ENCODE peak calls at places on chromosomes 7 and 10, in seven cellular contexts. One of them, this sample, is unnamed.

GRCh38 chr10:96987842-96988175 is 155.7 kb downstream of the LCOR start:
- DNase-seq in HepG2: no peak
- DNase-seq in SK-N-SH: no peak
- DNase-seq in ovary: no peak
- DNase-seq in suprapubic skin: no peak
- DNase-seq in upper lobe of left lung: no peak
- DNase-seq in A549: no peak
- DNase-seq in this sample: no peak

GRCh38 chr7:12210179-12211053 is 678 bp upstream of the TMEM106B start:
- DNase-seq in HepG2: peak
- DNase-seq in SK-N-SH: peak
- DNase-seq in ovary: no peak
- DNase-seq in suprapubic skin: no peak
- DNase-seq in upper lobe of left lung: peak
- DNase-seq in A549: peak
- DNase-seq in this sample: no peak

GRCh38 chr10:86077871-86078638 is 288.5 kb downstream of the GRID1 start:
- DNase-seq in HepG2: no peak
- DNase-seq in SK-N-SH: no peak
- DNase-seq in ovary: no peak
- DNase-seq in suprapubic skin: no peak
- DNase-seq in upper lobe of left lung: no peak
- DNase-seq in A549: no peak
- DNase-seq in this sample: no peak

GRCh38 chr7:2687881-2688318 is at the start of gene AMZ1:
- DNase-seq in HepG2: no peak
- DNase-seq in SK-N-SH: peak
- DNase-seq in ovary: no peak
- DNase-seq in suprapubic skin: no peak
- DNase-seq in upper lobe of left lung: no peak
- DNase-seq in A549: no peak
- DNase-seq in this sample: no peak

GRCh38 chr7:36455646-36456045 is 66.0 kb downstream of the ANLN start:
- DNase-seq in HepG2: no peak
- DNase-seq in SK-N-SH: no peak
- DNase-seq in ovary: no peak
- DNase-seq in suprapubic skin: no peak
- DNase-seq in upper lobe of left lung: no peak
- DNase-seq in A549: no peak
- DNase-seq in this sample: no peak

GRCh38 chr7:130877236-130877635 is 143.2 kb upstream of the KLF14 start:
- DNase-seq in HepG2: no peak
- DNase-seq in SK-N-SH: no peak
- DNase-seq in ovary: no peak
- DNase-seq in suprapubic skin: no peak
- DNase-seq in upper lobe of left lung: no peak
- DNase-seq in A549: no peak
- DNase-seq in this sample: no peak

GRCh38 chr10:61110188-61110844 is 166.3 kb upstream of the RHOBTB1 start:
- DNase-seq in HepG2: no peak
- DNase-seq in SK-N-SH: no peak
- DNase-seq in ovary: no peak
- DNase-seq in suprapubic skin: no peak
- DNase-seq in upper lobe of left lung: no peak
- DNase-seq in A549: no peak
- DNase-seq in this sample: no peak

GRCh38 chr10:35294506-35294905 is 41.8 kb upstream of the CCNY start:
- DNase-seq in HepG2: no peak
- DNase-seq in SK-N-SH: no peak
- DNase-seq in ovary: no peak
- DNase-seq in suprapubic skin: no peak
- DNase-seq in upper lobe of left lung: no peak
- DNase-seq in A549: no peak
- DNase-seq in this sample: no peak

GRCh38 chr7:123865517-123866117 is 20.6 kb downstream of the HYAL4 start:
- DNase-seq in HepG2: peak
- DNase-seq in SK-N-SH: peak
- DNase-seq in ovary: no peak
- DNase-seq in suprapubic skin: no peak
- DNase-seq in upper lobe of left lung: peak
- DNase-seq in A549: peak
- DNase-seq in this sample: no peak

GRCh38 chr10:68878463-68878862 is 22.7 kb upstream of the DDX50 start:
- DNase-seq in HepG2: peak
- DNase-seq in SK-N-SH: no peak
- DNase-seq in ovary: no peak
- DNase-seq in suprapubic skin: no peak
- DNase-seq in upper lobe of left lung: no peak
- DNase-seq in A549: no peak
- DNase-seq in this sample: no peak

GRCh38 chr7:137970263-137970975 is 31.5 kb downstream of the CREB3L2 start:
- DNase-seq in HepG2: no peak
- DNase-seq in SK-N-SH: no peak
- DNase-seq in ovary: peak
- DNase-seq in suprapubic skin: peak
- DNase-seq in upper lobe of left lung: peak
- DNase-seq in A549: peak
- DNase-seq in this sample: no peak

GRCh38 chr10:62613429-62613828 is 191.1 kb upstream of the ADO start:
- DNase-seq in HepG2: no peak
- DNase-seq in SK-N-SH: no peak
- DNase-seq in ovary: no peak
- DNase-seq in suprapubic skin: no peak
- DNase-seq in upper lobe of left lung: no peak
- DNase-seq in A549: no peak
- DNase-seq in this sample: no peak

GRCh38 chr10:62614389-62615157 is 189.9 kb upstream of the ADO start:
- DNase-seq in HepG2: no peak
- DNase-seq in SK-N-SH: no peak
- DNase-seq in ovary: no peak
- DNase-seq in suprapubic skin: no peak
- DNase-seq in upper lobe of left lung: peak
- DNase-seq in A549: no peak
- DNase-seq in this sample: no peak

DNA sequence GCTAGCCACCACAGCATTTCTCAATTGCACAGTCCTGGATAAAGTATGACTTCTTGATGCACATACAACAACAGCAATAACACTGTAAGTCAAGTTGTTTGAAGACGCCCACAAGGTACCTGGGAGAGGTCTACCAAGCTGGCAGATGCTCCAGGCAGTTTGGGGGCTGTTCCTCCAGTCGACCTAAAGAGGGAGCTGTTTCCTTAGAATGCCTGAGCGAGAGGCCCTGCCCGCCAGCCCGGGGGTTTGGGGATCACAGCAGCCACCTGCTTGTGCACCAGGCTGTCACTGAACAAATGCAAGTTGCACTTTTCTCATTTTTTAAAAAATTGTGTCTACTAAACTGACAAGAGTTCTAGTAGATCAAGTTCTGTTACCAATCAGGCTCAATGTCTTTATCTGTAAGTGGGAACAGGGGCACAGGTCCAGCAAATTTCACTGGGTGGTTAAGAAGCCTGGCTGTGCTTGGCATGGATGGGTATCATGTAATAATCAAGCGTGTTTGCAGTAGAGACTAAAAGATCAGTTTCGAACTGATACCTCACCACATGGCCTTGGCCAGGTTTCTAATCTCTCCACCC is 193.8 kb upstream of the ADO start:
- DNase-seq in HepG2: peak
- DNase-seq in SK-N-SH: peak
- DNase-seq in ovary: no peak
- DNase-seq in suprapubic skin: no peak
- DNase-seq in upper lobe of left lung: peak
- DNase-seq in A549: peak
- DNase-seq in this sample: no peak
- TF ChIP-seq EP300 in HepG2: no peak
- TF ChIP-seq EP300 in SK-N-SH: no peak
- TF ChIP-seq EP300 in ovary: no peak
- TF ChIP-seq EP300 in suprapubic skin: no peak
- TF ChIP-seq EP300 in upper lobe of left lung: no peak
- TF ChIP-seq EP300 in A549: no peak
- TF ChIP-seq EP300 in this sample: no peak

GRCh38 chr10:91887075-91887899 is 22.0 kb downstream of the FGFBP3 start:
- DNase-seq in HepG2: peak
- DNase-seq in SK-N-SH: peak
- DNase-seq in ovary: peak
- DNase-seq in suprapubic skin: no peak
- DNase-seq in upper lobe of left lung: peak
- DNase-seq in A549: peak
- DNase-seq in this sample: peak
- TF ChIP-seq EP300 in HepG2: no peak
- TF ChIP-seq EP300 in SK-N-SH: no peak
- TF ChIP-seq EP300 in ovary: no peak
- TF ChIP-seq EP300 in suprapubic skin: no peak
- TF ChIP-seq EP300 in upper lobe of left lung: no peak
- TF ChIP-seq EP300 in A549: no peak
- TF ChIP-seq EP300 in this sample: no peak

GRCh38 chr7:42454006-42454405 is 217.0 kb upstream of the GLI3 start:
- DNase-seq in HepG2: no peak
- DNase-seq in SK-N-SH: no peak
- DNase-seq in ovary: no peak
- DNase-seq in suprapubic skin: no peak
- DNase-seq in upper lobe of left lung: no peak
- DNase-seq in A549: no peak
- DNase-seq in this sample: no peak
- TF ChIP-seq EP300 in HepG2: no peak
- TF ChIP-seq EP300 in SK-N-SH: no peak
- TF ChIP-seq EP300 in ovary: no peak
- TF ChIP-seq EP300 in suprapubic skin: no peak
- TF ChIP-seq EP300 in upper lobe of left lung: no peak
- TF ChIP-seq EP300 in A549: no peak
- TF ChIP-seq EP300 in this sample: no peak

DNA sequence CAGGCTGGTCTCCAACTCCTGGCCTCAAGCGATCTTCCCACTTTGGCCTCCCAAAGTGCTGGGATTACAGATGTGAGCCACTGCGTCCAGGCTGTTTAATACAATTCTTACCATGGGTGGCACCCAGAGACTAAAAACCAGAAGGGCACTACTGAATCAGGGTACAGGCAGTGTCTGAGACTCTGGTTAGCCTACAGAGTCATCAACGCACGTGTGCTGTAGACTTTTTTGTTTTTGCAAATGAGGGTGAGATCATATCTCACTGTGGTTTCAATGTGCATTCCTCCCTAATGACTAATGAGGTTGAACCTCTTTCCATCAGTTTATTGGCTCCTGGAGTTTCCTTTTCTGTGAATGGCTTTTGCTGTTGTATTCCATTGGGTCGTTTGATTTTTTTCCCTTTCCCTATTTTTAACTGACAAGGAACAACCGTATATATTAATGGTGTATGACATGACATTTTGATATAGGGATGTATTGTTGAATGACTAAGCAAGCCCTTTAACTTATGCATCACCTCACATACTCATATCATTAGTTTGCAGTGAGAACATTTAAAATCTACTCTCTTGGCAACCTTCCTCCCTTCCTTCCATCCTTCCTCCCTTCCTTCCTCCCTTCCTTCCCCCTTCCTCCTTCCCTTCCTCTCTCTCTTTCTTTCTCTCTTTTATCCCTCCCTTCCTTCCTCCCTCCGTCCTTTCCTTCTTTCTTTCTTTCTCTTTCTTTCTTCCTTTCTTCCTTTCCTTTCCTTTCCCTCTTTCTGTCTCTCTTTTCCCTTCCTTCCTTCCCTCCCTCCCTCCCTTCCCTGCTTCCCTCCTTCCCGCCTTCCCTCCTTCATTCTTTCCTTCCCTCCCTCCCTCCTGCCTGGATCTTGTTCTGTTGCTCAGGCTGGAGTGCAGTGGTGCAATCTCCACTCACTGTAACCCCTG is 9.3 kb upstream of the TMEM270 start:
- DNase-seq in HepG2: peak
- DNase-seq in SK-N-SH: no peak
- DNase-seq in ovary: no peak
- DNase-seq in suprapubic skin: no peak
- DNase-seq in upper lobe of left lung: no peak
- DNase-seq in A549: peak
- DNase-seq in this sample: no peak
- TF ChIP-seq EP300 in HepG2: no peak
- TF ChIP-seq EP300 in SK-N-SH: peak
- TF ChIP-seq EP300 in ovary: no peak
- TF ChIP-seq EP300 in suprapubic skin: no peak
- TF ChIP-seq EP300 in upper lobe of left lung: no peak
- TF ChIP-seq EP300 in A549: no peak
- TF ChIP-seq EP300 in this sample: peak

This sample was measured in tibial nerve.